ENCODE peak calls at places on chromosomes 12 and 14, in seven cellular contexts. C, X, R, Y, Q, J and B are unnamed samples.

GRCh38 chr12:92075425-92075891 is 70.2 kb downstream of the BTG1 start:
- DNase-seq in C (no peak), X (no peak), R (no peak), Y (peak), Q (no peak), J (no peak), B (no peak)

GRCh38 chr12:132318135-132318534 is 11.3 kb downstream of the GALNT9 start:
- DNase-seq in C (no peak), X (peak), R (no peak), Y (no peak), Q (no peak), J (no peak), B (peak)

GRCh38 chr12:65561798-65562382 is 262.4 kb upstream of the HMGA2 start:
- DNase-seq in C (no peak), X (no peak), R (no peak), Y (no peak), Q (no peak), J (no peak), B (no peak)

GRCh38 chr14:77980475-77981321 is 180.8 kb downstream of the ADCK1 start:
- DNase-seq in C (no peak), X (peak), R (no peak), Y (peak), Q (no peak), J (peak), B (no peak)

GRCh38 chr12:114245555-114245954 is 160.4 kb downstream of the TBX5 start:
- DNase-seq in C (no peak), X (no peak), R (no peak), Y (peak), Q (no peak), J (no peak), B (no peak)

GRCh38 chr14:71466942-71467341 is 465.3 kb upstream of the RGS6 start:
- DNase-seq in C (no peak), X (no peak), R (no peak), Y (no peak), Q (no peak), J (no peak), B (no peak)

GRCh38 chr12:64733857-64734256 is 25.3 kb downstream of the GNS start:
- DNase-seq in C (no peak), X (no peak), R (peak), Y (peak), Q (peak), J (no peak), B (no peak)

GRCh38 chr14:49879683-49880204 is 13.1 kb upstream of the ARF6 start:
- DNase-seq in C (no peak), X (peak), R (no peak), Y (peak), Q (peak), J (no peak), B (no peak)

GRCh38 chr14:75910048-75910447 is 71.7 kb downstream of the TGFB3 start:
- DNase-seq in C (no peak), X (no peak), R (no peak), Y (no peak), Q (no peak), J (no peak), B (no peak)

GRCh38 chr14:89121961-89122675 is 294.9 kb downstream of the FOXN3 start:
- DNase-seq in C (no peak), X (no peak), R (peak), Y (no peak), Q (no peak), J (no peak), B (no peak)

GRCh38 chr12:126483145-126484068 is 1418.2 kb downstream of the AACS start:
- DNase-seq in C (no peak), X (no peak), R (no peak), Y (no peak), Q (no peak), J (no peak), B (no peak)

GRCh38 chr12:75585309-75585708 is 73.9 kb upstream of the KRR1 start:
- DNase-seq in C (no peak), X (no peak), R (no peak), Y (no peak), Q (no peak), J (no peak), B (no peak)

GRCh38 chr14:76473381-76474263 is 97.7 kb downstream of the ESRRB start:
- DNase-seq in C (no peak), X (no peak), R (no peak), Y (peak), Q (peak), J (no peak), B (no peak)

GRCh38 chr12:56261503-56262230 is 3.5 kb upstream of the ANKRD52 start:
- DNase-seq in C (no peak), X (no peak), R (no peak), Y (no peak), Q (no peak), J (no peak), B (no peak)

GRCh38 chr12:89529738-89530137 is 3.9 kb upstream of the POC1B start:
- DNase-seq in C (no peak), X (no peak), R (no peak), Y (peak), Q (no peak), J (no peak), B (no peak)

GRCh38 chr14:70698288-70698687 is 56.6 kb downstream of the TTC9 start:
- DNase-seq in C (no peak), X (no peak), R (no peak), Y (no peak), Q (no peak), J (no peak), B (peak)

GRCh38 chr14:101101456-101102056 is 198.0 kb upstream of the RTL1 start:
- DNase-seq in C (no peak), X (no peak), R (peak), Y (no peak), Q (no peak), J (peak), B (no peak)

GRCh38 chr14:77318006-77318553 is 2.6 kb downstream of the POMT2 start:
- DNase-seq in C (no peak), X (no peak), R (peak), Y (no peak), Q (no peak), J (no peak), B (no peak)

GRCh38 chr12:75751769-75752471 is 240.5 kb upstream of the KRR1 start:
- DNase-seq in C (no peak), X (no peak), R (no peak), Y (no peak), Q (no peak), J (no peak), B (no peak)

GRCh38 chr12:2752676-2753371 is 41.9 kb upstream of the FKBP4 start:
- DNase-seq in C (no peak), X (peak), R (peak), Y (peak), Q (peak), J (peak), B (peak)

GRCh38 chr12:92158711-92159534 is 13.3 kb upstream of the BTG1 start:
- DNase-seq in C (no peak), X (no peak), R (no peak), Y (no peak), Q (no peak), J (no peak), B (no peak)

GRCh38 chr12:11705010-11705409 is 55.5 kb downstream of the ETV6 start:
- DNase-seq in C (peak), X (no peak), R (no peak), Y (no peak), Q (no peak), J (no peak), B (no peak)

GRCh38 chr14:101235042-101235871 is 326.0 kb upstream of the DIO3 start:
- DNase-seq in C (no peak), X (peak), R (peak), Y (peak), Q (peak), J (no peak), B (no peak)

GRCh38 chr14:103801459-103801858 is 45.9 kb downstream of the PPP1R13B start:
- DNase-seq in C (no peak), X (no peak), R (no peak), Y (no peak), Q (no peak), J (no peak), B (no peak)

GRCh38 chr12:65765436-65765813 is 58.9 kb upstream of the HMGA2 start:
- DNase-seq in C (no peak), X (no peak), R (no peak), Y (no peak), Q (no peak), J (no peak), B (no peak)

GRCh38 chr14:29706700-29707099 is 220.9 kb downstream of the PRKD1 start:
- DNase-seq in C (no peak), X (no peak), R (no peak), Y (no peak), Q (no peak), J (no peak), B (no peak)

GRCh38 chr12:106841471-106842302 is 67.2 kb downstream of the RIC8B start:
- DNase-seq in C (no peak), X (no peak), R (peak), Y (peak), Q (peak), J (no peak), B (no peak)

GRCh38 chr14:22773162-22774010 is 6.9 kb downstream of the OXA1L start:
- DNase-seq in C (no peak), X (no peak), R (no peak), Y (no peak), Q (no peak), J (no peak), B (no peak)

GRCh38 chr14:92549853-92550244 is 36.3 kb downstream of the RIN3 start:
- DNase-seq in C (peak), X (no peak), R (no peak), Y (no peak), Q (peak), J (no peak), B (no peak)

GRCh38 chr12:41008472-41008871 is 179.6 kb upstream of the PDZRN4 start:
- DNase-seq in C (no peak), X (no peak), R (no peak), Y (no peak), Q (no peak), J (no peak), B (no peak)

GRCh38 chr12:132514838-132515237 is 24.9 kb downstream of the FBRSL1 start:
- DNase-seq in C (no peak), X (no peak), R (no peak), Y (no peak), Q (no peak), J (no peak), B (no peak)

GRCh38 chr14:74959596-74960180 is 4.3 kb upstream of the PGF start:
- DNase-seq in C (no peak), X (no peak), R (no peak), Y (no peak), Q (no peak), J (no peak), B (no peak)

GRCh38 chr12:57099062-57099714 is 10.3 kb downstream of the NAB2 start:
- DNase-seq in C (no peak), X (no peak), R (no peak), Y (no peak), Q (no peak), J (no peak), B (no peak)

GRCh38 chr12:112270673-112271072 is 111.6 kb downstream of the HECTD4 start:
- DNase-seq in C (no peak), X (no peak), R (no peak), Y (peak), Q (no peak), J (no peak), B (no peak)

GRCh38 chr12:80622271-80622670 is 85.2 kb upstream of the MYF6 start:
- DNase-seq in C (no peak), X (no peak), R (no peak), Y (no peak), Q (no peak), J (no peak), B (no peak)

DNA sequence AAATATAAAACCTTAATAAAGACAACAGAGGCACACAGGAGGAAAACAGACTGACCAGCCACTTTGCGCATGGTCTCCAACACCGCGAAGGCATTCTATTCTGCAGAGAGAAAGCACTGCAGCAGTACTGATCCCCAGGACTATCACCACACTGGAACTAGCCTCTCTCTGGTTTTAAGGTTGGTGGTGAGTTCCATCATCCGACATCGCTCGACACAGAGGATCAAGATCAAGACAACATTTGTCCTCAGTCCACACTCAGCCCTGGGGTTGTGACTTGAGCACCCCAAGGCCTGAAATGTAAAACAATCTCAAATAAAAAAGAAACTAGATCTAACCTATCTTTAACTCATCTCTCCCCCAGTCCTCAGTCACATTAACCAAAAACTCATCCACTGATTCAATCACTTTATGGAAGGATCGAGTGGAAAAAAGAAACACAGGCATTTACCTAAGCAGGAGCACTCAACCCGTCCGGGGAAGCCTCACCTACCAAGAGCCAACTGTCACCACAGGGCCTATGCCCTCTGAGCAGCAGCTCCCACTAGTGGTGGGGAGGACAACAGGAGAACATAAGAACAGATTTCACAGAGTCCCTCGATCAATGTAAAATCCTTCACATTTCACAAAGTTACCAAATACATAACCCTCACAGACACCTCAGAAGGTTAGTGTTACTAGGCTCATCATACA is 17.7 kb downstream of the STXBP6 start:
- DNase-seq in C (no peak), X (no peak), R (no peak), Y (no peak), Q (no peak), J (no peak), B (no peak)
- TF ChIP-seq CTCF in C (no peak), X (peak), R (no peak), Y (peak), Q (peak), J (no peak), B (no peak)

GRCh38 chr14:69036757-69037506 is 57.8 kb upstream of the ACTN1 start:
- DNase-seq in C (no peak), X (no peak), R (no peak), Y (no peak), Q (no peak), J (no peak), B (no peak)

GRCh38 chr14:69038449-69039286 is 59.6 kb upstream of the ACTN1 start:
- DNase-seq in C (no peak), X (no peak), R (no peak), Y (no peak), Q (peak), J (no peak), B (no peak)

GRCh38 chr14:69039287-69039628 is 60.2 kb upstream of the ACTN1 start:
- DNase-seq in C (no peak), X (no peak), R (no peak), Y (no peak), Q (no peak), J (no peak), B (no peak)

GRCh38 chr14:69037790-69038448 is 58.8 kb upstream of the ACTN1 start:
- DNase-seq in C (no peak), X (no peak), R (no peak), Y (no peak), Q (no peak), J (no peak), B (no peak)

DNA sequence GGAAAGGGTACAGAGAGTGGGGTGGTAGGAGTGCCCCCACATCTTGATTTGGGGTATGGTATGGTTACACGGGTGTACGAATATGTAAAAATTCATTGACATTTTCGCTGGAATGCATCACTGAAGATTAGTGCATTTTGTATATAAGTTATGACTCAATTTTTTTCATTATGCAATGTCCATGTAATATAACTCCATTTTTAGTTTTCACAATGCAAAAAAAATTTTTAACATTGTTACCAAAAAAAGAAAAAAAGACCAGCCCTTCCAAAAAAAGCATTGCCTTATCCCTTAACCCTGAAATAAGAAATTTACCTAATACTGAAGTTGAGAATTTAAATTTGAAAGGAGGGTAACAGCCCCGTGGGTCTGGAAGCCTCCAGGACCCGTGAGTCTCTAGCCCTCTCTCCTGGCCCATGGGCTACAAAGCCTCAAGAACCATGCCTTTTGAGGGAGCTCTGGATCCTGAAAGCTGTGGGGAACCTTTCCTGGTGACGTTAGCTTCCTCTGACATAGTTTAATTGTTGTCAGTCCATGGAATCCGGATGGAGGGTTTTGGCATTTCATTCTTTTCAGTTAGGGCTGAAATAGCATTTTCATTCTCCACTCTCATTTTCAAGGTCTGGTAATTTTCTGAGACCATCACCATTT is 55.6 kb upstream of the ACTN1 start:
- DNase-seq in C (no peak), X (no peak), R (no peak), Y (no peak), Q (peak), J (no peak), B (no peak)
- TF ChIP-seq CTCF in C (peak), X (no peak), R (no peak), Y (peak), Q (no peak), J (no peak), B (no peak)

GRCh38 chr14:57657487-57657886 is 163.8 kb upstream of the CCDC198 start:
- DNase-seq in C (no peak), X (no peak), R (no peak), Y (no peak), Q (no peak), J (no peak), B (no peak)
- TF ChIP-seq CTCF in C (no peak), X (no peak), R (no peak), Y (no peak), Q (no peak), J (no peak), B (no peak)

GRCh38 chr12:108850854-108851573 is 6.4 kb downstream of the SSH1 start:
- DNase-seq in C (no peak), X (peak), R (peak), Y (no peak), Q (peak), J (no peak), B (peak)
- TF ChIP-seq CTCF in C (no peak), X (peak), R (no peak), Y (peak), Q (peak), J (no peak), B (no peak)

DNA sequence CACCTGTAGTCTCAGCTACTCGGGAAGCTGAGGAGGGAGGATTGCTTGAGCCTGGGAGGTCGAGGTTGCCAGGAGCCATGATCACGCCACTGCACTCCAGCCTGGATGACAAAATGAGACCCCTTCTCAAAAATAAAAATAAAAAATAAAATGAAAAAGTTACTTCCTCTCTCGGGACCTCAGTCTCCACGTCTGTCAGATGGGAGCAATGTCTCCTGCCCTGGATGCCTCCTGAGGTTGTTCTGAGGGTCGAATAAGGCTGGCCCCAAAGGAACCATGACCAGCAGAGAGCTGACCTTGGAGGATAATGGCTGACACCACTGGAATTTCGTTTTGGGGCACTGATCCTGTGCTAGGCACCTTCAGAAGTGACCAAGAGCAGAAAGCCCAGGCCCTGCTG is 13.6 kb upstream of the RCOR1 start:
- DNase-seq in C (no peak), X (no peak), R (no peak), Y (no peak), Q (no peak), J (no peak), B (no peak)
- TF ChIP-seq CTCF in C (no peak), X (no peak), R (no peak), Y (no peak), Q (no peak), J (no peak), B (no peak)

GRCh38 chr14:105378199-105378598 is 20.1 kb upstream of the TEX22 start:
- DNase-seq in C (no peak), X (no peak), R (no peak), Y (no peak), Q (no peak), J (no peak), B (no peak)

GRCh38 chr14:105378873-105379685 is 19.3 kb upstream of the TEX22 start:
- DNase-seq in C (no peak), X (no peak), R (no peak), Y (no peak), Q (no peak), J (no peak), B (no peak)

GRCh38 chr14:105375635-105376057 is 22.7 kb upstream of the TEX22 start:
- DNase-seq in C (no peak), X (no peak), R (no peak), Y (no peak), Q (no peak), J (no peak), B (no peak)

GRCh38 chr14:105376521-105377440 is 21.6 kb upstream of the TEX22 start:
- DNase-seq in C (no peak), X (no peak), R (no peak), Y (no peak), Q (no peak), J (no peak), B (no peak)

DNA sequence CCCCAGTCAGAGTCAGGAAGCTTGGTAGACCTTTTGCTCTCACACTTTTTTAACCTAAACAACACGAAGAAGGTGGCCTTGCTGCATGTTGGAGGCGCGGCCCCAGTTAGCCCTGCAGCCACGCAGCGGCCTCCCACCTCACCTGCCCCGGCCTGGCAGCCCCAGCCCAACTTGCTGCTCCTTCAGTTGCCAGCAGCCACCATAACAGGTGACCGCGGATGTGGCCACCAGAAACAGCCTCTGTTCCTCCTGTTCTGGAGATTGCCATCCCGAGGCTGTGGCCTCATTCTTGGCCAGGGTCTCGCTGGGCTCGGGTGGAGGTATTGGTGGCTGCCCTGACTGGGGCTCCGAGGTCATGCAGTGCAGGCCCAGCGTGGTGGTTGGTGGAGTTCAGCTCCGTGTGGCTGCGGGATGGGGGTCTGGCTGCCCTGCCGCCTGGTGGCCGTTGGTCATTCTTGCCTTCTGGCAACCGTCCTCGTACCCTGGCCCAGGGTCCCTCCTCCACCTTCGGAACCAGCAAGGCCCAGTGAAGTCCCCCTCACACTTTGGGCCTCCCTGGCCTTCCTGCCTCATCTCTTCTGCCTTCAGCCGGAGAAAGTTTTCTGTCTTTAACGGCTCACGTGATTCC is 20.7 kb upstream of the TEX22 start:
- DNase-seq in C (no peak), X (no peak), R (no peak), Y (no peak), Q (no peak), J (no peak), B (no peak)
- TF ChIP-seq CTCF in C (no peak), X (no peak), R (no peak), Y (no peak), Q (no peak), J (no peak), B (no peak)